ENCODE peak calls at places on chromosomes 7 and 10, in five cellular contexts. One of them, this sample, is unnamed.

GRCh38 chr7:140726304-140726703 is 29.8 kb downstream of the NDUFB2 start:
- DNase-seq in posterior vena cava: no peak
- DNase-seq in CD8-positive, alpha-beta T cell: no peak
- DNase-seq in HEK293T: peak; percentile 20
- DNase-seq in GM12892: no peak
- DNase-seq in this sample: peak; percentile 5

GRCh38 chr10:34967411-34967880 is 122.7 kb downstream of the CUL2 start:
- DNase-seq in posterior vena cava: peak; percentile 86
- DNase-seq in CD8-positive, alpha-beta T cell: no peak
- DNase-seq in HEK293T: no peak
- DNase-seq in GM12892: no peak
- DNase-seq in this sample: no peak

GRCh38 chr10:63588436-63589180 is 67.4 kb downstream of the REEP3 start:
- DNase-seq in posterior vena cava: no peak
- DNase-seq in CD8-positive, alpha-beta T cell: no peak
- DNase-seq in HEK293T: no peak
- DNase-seq in GM12892: no peak
- DNase-seq in this sample: no peak

GRCh38 chr10:91464500-91464899 is 54.4 kb downstream of the HECTD2 start:
- DNase-seq in posterior vena cava: no peak
- DNase-seq in CD8-positive, alpha-beta T cell: no peak
- DNase-seq in HEK293T: no peak
- DNase-seq in GM12892: no peak
- DNase-seq in this sample: no peak

GRCh38 chr10:63217120-63217605 is 84.0 kb downstream of the NRBF2 start:
- DNase-seq in posterior vena cava: no peak
- DNase-seq in CD8-positive, alpha-beta T cell: no peak
- DNase-seq in HEK293T: peak; percentile 25
- DNase-seq in GM12892: no peak
- DNase-seq in this sample: no peak

GRCh38 chr10:91908358-91909177 is 718 bp downstream of the FGFBP3 start:
- DNase-seq in posterior vena cava: peak; percentile 95
- DNase-seq in CD8-positive, alpha-beta T cell: peak; percentile 75
- DNase-seq in HEK293T: peak; percentile 80
- DNase-seq in GM12892: peak; percentile 68
- DNase-seq in this sample: peak; percentile 56

GRCh38 chr7:31642681-31643115 is 44.3 kb upstream of the PPP1R17 start:
- DNase-seq in posterior vena cava: no peak
- DNase-seq in CD8-positive, alpha-beta T cell: no peak
- DNase-seq in HEK293T: no peak
- DNase-seq in GM12892: no peak
- DNase-seq in this sample: no peak

GRCh38 chr7:100875356-100875751 is 451 bp downstream of the SRRT start:
- DNase-seq in posterior vena cava: peak; percentile 87
- DNase-seq in CD8-positive, alpha-beta T cell: peak; percentile 55
- DNase-seq in HEK293T: no peak
- DNase-seq in GM12892: no peak
- DNase-seq in this sample: no peak

GRCh38 chr10:127852456-127852855 is 40.3 kb downstream of the CLRN3 start:
- DNase-seq in posterior vena cava: peak; percentile 74
- DNase-seq in CD8-positive, alpha-beta T cell: no peak
- DNase-seq in HEK293T: no peak
- DNase-seq in GM12892: no peak
- DNase-seq in this sample: no peak

GRCh38 chr7:4712371-4713182 is 30.5 kb downstream of the FOXK1 start:
- DNase-seq in posterior vena cava: no peak
- DNase-seq in CD8-positive, alpha-beta T cell: no peak
- DNase-seq in HEK293T: no peak
- DNase-seq in GM12892: no peak
- DNase-seq in this sample: no peak

GRCh38 chr10:130382031-130382430 is 245.8 kb downstream of the GLRX3 start:
- DNase-seq in posterior vena cava: no peak
- DNase-seq in CD8-positive, alpha-beta T cell: no peak
- DNase-seq in HEK293T: no peak
- DNase-seq in GM12892: no peak
- DNase-seq in this sample: no peak

GRCh38 chr7:40644454-40645188 is 509.8 kb downstream of the SUGCT start:
- DNase-seq in posterior vena cava: no peak
- DNase-seq in CD8-positive, alpha-beta T cell: no peak
- DNase-seq in HEK293T: no peak
- DNase-seq in GM12892: no peak
- DNase-seq in this sample: no peak

GRCh38 chr7:123811056-123811455 is 33.9 kb upstream of the HYAL4 start:
- DNase-seq in posterior vena cava: no peak
- DNase-seq in CD8-positive, alpha-beta T cell: no peak
- DNase-seq in HEK293T: no peak
- DNase-seq in GM12892: no peak
- DNase-seq in this sample: no peak

GRCh38 chr10:123906884-123907652 is 15.5 kb upstream of the CPXM2 start:
- DNase-seq in posterior vena cava: no peak
- DNase-seq in CD8-positive, alpha-beta T cell: no peak
- DNase-seq in HEK293T: no peak
- DNase-seq in GM12892: no peak
- DNase-seq in this sample: no peak

GRCh38 chr10:75426880-75427279 is 4.5 kb upstream of the LRMDA start:
- DNase-seq in posterior vena cava: no peak
- DNase-seq in CD8-positive, alpha-beta T cell: no peak
- DNase-seq in HEK293T: no peak
- DNase-seq in GM12892: no peak
- DNase-seq in this sample: no peak

GRCh38 chr10:117441812-117442443 is 66.7 kb upstream of the PDZD8 start:
- DNase-seq in posterior vena cava: no peak
- DNase-seq in CD8-positive, alpha-beta T cell: no peak
- DNase-seq in HEK293T: no peak
- DNase-seq in GM12892: no peak
- DNase-seq in this sample: no peak

GRCh38 chr7:155202106-155202871 is 95.4 kb upstream of the INSIG1 start:
- DNase-seq in posterior vena cava: peak; percentile 78
- DNase-seq in CD8-positive, alpha-beta T cell: no peak
- DNase-seq in HEK293T: no peak
- DNase-seq in GM12892: no peak
- DNase-seq in this sample: no peak

GRCh38 chr10:6299234-6299633 is 96.5 kb downstream of the PFKFB3 start:
- DNase-seq in posterior vena cava: no peak
- DNase-seq in CD8-positive, alpha-beta T cell: no peak
- DNase-seq in HEK293T: no peak
- DNase-seq in GM12892: no peak
- DNase-seq in this sample: no peak

GRCh38 chr7:12436896-12437535 is 33.4 kb upstream of the VWDE start:
- DNase-seq in posterior vena cava: no peak
- DNase-seq in CD8-positive, alpha-beta T cell: no peak
- DNase-seq in HEK293T: no peak
- DNase-seq in GM12892: no peak
- DNase-seq in this sample: no peak

GRCh38 chr10:53918755-53919154 is 882.3 kb downstream of the PCDH15 start:
- DNase-seq in posterior vena cava: no peak
- DNase-seq in CD8-positive, alpha-beta T cell: no peak
- DNase-seq in HEK293T: no peak
- DNase-seq in GM12892: no peak
- DNase-seq in this sample: no peak

GRCh38 chr7:904847-905246 is 28.5 kb downstream of the GET4 start:
- DNase-seq in posterior vena cava: no peak
- DNase-seq in CD8-positive, alpha-beta T cell: no peak
- DNase-seq in HEK293T: no peak
- DNase-seq in GM12892: no peak
- DNase-seq in this sample: no peak

GRCh38 chr10:70780772-70781171 is 4.4 kb downstream of the TBATA start:
- DNase-seq in posterior vena cava: no peak
- DNase-seq in CD8-positive, alpha-beta T cell: no peak
- DNase-seq in HEK293T: no peak
- DNase-seq in GM12892: no peak
- DNase-seq in this sample: no peak

GRCh38 chr7:101586971-101587370 is 42.1 kb downstream of the MYL10 start:
- DNase-seq in posterior vena cava: peak; percentile 18
- DNase-seq in CD8-positive, alpha-beta T cell: no peak
- DNase-seq in HEK293T: no peak
- DNase-seq in GM12892: no peak
- DNase-seq in this sample: no peak

GRCh38 chr7:128902761-128903585 is 7.5 kb downstream of the KCP start:
- DNase-seq in posterior vena cava: peak; percentile 59
- DNase-seq in CD8-positive, alpha-beta T cell: no peak
- DNase-seq in HEK293T: no peak
- DNase-seq in GM12892: no peak
- DNase-seq in this sample: no peak

GRCh38 chr10:33008499-33009243 is 50.6 kb upstream of the ITGB1 start:
- DNase-seq in posterior vena cava: no peak
- DNase-seq in CD8-positive, alpha-beta T cell: peak; percentile 52
- DNase-seq in HEK293T: peak; percentile 43
- DNase-seq in GM12892: no peak
- DNase-seq in this sample: peak; percentile 49

GRCh38 chr10:97570789-97571536 is 1.6 kb upstream of the ANKRD2 start:
- DNase-seq in posterior vena cava: peak; percentile 70
- DNase-seq in CD8-positive, alpha-beta T cell: no peak
- DNase-seq in HEK293T: no peak
- DNase-seq in GM12892: no peak
- DNase-seq in this sample: no peak

GRCh38 chr7:151409555-151410404 is at the start of gene WDR86:
- DNase-seq in posterior vena cava: no peak
- DNase-seq in CD8-positive, alpha-beta T cell: peak; percentile 42
- DNase-seq in HEK293T: no peak
- DNase-seq in GM12892: peak; percentile 23
- DNase-seq in this sample: peak; percentile 38

GRCh38 chr7:56578612-56579011 is 462.4 kb upstream of the NUPR2 start:
- DNase-seq in posterior vena cava: no peak
- DNase-seq in CD8-positive, alpha-beta T cell: no peak
- DNase-seq in HEK293T: no peak
- DNase-seq in GM12892: no peak
- DNase-seq in this sample: no peak

GRCh38 chr7:68245688-68246087 is 1249.1 kb downstream of the TYW1 start:
- DNase-seq in posterior vena cava: no peak
- DNase-seq in CD8-positive, alpha-beta T cell: no peak
- DNase-seq in HEK293T: no peak
- DNase-seq in GM12892: no peak
- DNase-seq in this sample: no peak

GRCh38 chr10:27745719-27746363 is at the start of gene MKX:
- DNase-seq in posterior vena cava: peak; percentile 94
- DNase-seq in CD8-positive, alpha-beta T cell: peak; percentile 48
- DNase-seq in HEK293T: peak; percentile 60
- DNase-seq in GM12892: no peak
- DNase-seq in this sample: no peak

GRCh38 chr7:100694196-100694745 is at the start of gene GIGYF1:
- DNase-seq in posterior vena cava: peak; percentile 92
- DNase-seq in CD8-positive, alpha-beta T cell: peak; percentile 72
- DNase-seq in HEK293T: peak; percentile 82
- DNase-seq in GM12892: peak; percentile 87
- DNase-seq in this sample: peak; percentile 80

This sample was measured in CD8-positive, alpha-beta memory T cell.